ENCODE peak calls at places on chromosomes 1 and 21, in seven cellular contexts. N is brain microvascular endothelial cell, E is MCF 10A, V is lower leg skin, K is H9, I is GM12865, B is mesothelial cell of epicardium. F is an unnamed sample.

GRCh38 chr1:56404561-56405030 is 174.8 kb downstream of the PLPP3 start:
- DNase-seq in N (no peak), E (no peak), V (no peak), K (no peak), I (no peak), B (no peak), F (no peak)

GRCh38 chr1:81186271-81186670 is 614.5 kb upstream of the ADGRL2 start:
- DNase-seq in N (no peak), E (peak), V (no peak), K (no peak), I (no peak), B (no peak), F (no peak)

GRCh38 chr1:2976180-2976562 is 45.1 kb upstream of the ACTRT2 start:
- DNase-seq in N (no peak), E (no peak), V (peak), K (peak), I (no peak), B (no peak), F (peak)

GRCh38 chr1:174433451-174433850 is 14.3 kb upstream of the GPR52 start:
- DNase-seq in N (peak), E (peak), V (no peak), K (no peak), I (no peak), B (no peak), F (no peak)

GRCh38 chr1:58782308-58783089 is 1.3 kb downstream of the JUN start:
- DNase-seq in N (no peak), E (no peak), V (peak), K (peak), I (peak), B (peak), F (peak)

GRCh38 chr1:179767177-179767581 is 24.1 kb downstream of the FAM163A start:
- DNase-seq in N (no peak), E (no peak), V (peak), K (no peak), I (no peak), B (no peak), F (no peak)

GRCh38 chr1:94851571-94851970 is 31.4 kb downstream of the SLC44A3 start:
- DNase-seq in N (no peak), E (no peak), V (no peak), K (no peak), I (no peak), B (no peak), F (no peak)

GRCh38 chr1:198741744-198742143 is 102.9 kb downstream of the PTPRC start:
- DNase-seq in N (peak), E (peak), V (no peak), K (peak), I (no peak), B (no peak), F (no peak)

GRCh38 chr1:56456426-56457101 is 122.8 kb downstream of the PLPP3 start:
- DNase-seq in N (peak), E (peak), V (no peak), K (no peak), I (no peak), B (no peak), F (no peak)

GRCh38 chr21:31612889-31613785 is 46.4 kb upstream of the SOD1 start:
- DNase-seq in N (peak), E (no peak), V (no peak), K (no peak), I (no peak), B (no peak), F (no peak)

GRCh38 chr1:59230622-59231021 is 66.3 kb upstream of the FGGY start:
- DNase-seq in N (no peak), E (no peak), V (no peak), K (no peak), I (no peak), B (no peak), F (no peak)

GRCh38 chr1:175548774-175549173 is 194.6 kb downstream of the TNR start:
- DNase-seq in N (no peak), E (peak), V (no peak), K (no peak), I (no peak), B (no peak), F (no peak)

GRCh38 chr21:26653431-26653830 is 80.3 kb upstream of the CYYR1 start:
- DNase-seq in N (no peak), E (no peak), V (no peak), K (no peak), I (no peak), B (no peak), F (no peak)

GRCh38 chr1:168372857-168373520 is 92.3 kb downstream of the TBX19 start:
- DNase-seq in N (no peak), E (no peak), V (no peak), K (no peak), I (no peak), B (no peak), F (no peak)

GRCh38 chr1:4107291-4107690 is 207.2 kb upstream of the C1orf174 start:
- DNase-seq in N (no peak), E (no peak), V (no peak), K (no peak), I (no peak), B (no peak), F (no peak)

GRCh38 chr1:168774241-168774640 is 45.2 kb upstream of the DPT start:
- DNase-seq in N (no peak), E (peak), V (no peak), K (no peak), I (no peak), B (no peak), F (no peak)

GRCh38 chr1:147651466-147651865 is 18.9 kb downstream of the ACP6 start:
- DNase-seq in N (no peak), E (no peak), V (no peak), K (no peak), I (no peak), B (no peak), F (no peak)

GRCh38 chr1:246078126-246078887 is 428.8 kb downstream of the SMYD3 start:
- DNase-seq in N (no peak), E (no peak), V (no peak), K (no peak), I (no peak), B (no peak), F (no peak)

GRCh38 chr1:54273092-54273836 is 73.3 kb downstream of the MRPL37 start:
- DNase-seq in N (peak), E (no peak), V (peak), K (peak), I (peak), B (peak), F (peak)

GRCh38 chr1:209831615-209832014 is 3.8 kb downstream of the UTP25 start:
- DNase-seq in N (peak), E (no peak), V (no peak), K (no peak), I (no peak), B (no peak), F (no peak)

GRCh38 chr1:196380311-196380710 is 227.9 kb downstream of the KCNT2 start:
- DNase-seq in N (no peak), E (no peak), V (no peak), K (no peak), I (no peak), B (no peak), F (no peak)

GRCh38 chr21:43374228-43374885 is 52.6 kb downstream of the SIK1 start:
- DNase-seq in N (no peak), E (no peak), V (peak), K (no peak), I (no peak), B (no peak), F (no peak)

GRCh38 chr1:75725861-75726361 is 1.4 kb downstream of the ACADM start:
- DNase-seq in N (no peak), E (peak), V (no peak), K (no peak), I (peak), B (no peak), F (no peak)

GRCh38 chr1:231337043-231337471 is 595 bp downstream of the EXOC8 start:
- DNase-seq in N (no peak), E (no peak), V (no peak), K (no peak), I (no peak), B (peak), F (no peak)

GRCh38 chr1:193558491-193559028 is 372.1 kb upstream of the B3GALT2 start:
- DNase-seq in N (peak), E (peak), V (no peak), K (no peak), I (no peak), B (no peak), F (no peak)

GRCh38 chr1:165858928-165859845 is 31.8 kb downstream of the UCK2 start:
- DNase-seq in N (no peak), E (no peak), V (no peak), K (no peak), I (no peak), B (no peak), F (no peak)

GRCh38 chr1:92951141-92951582 is 10.1 kb downstream of the DIPK1A start:
- DNase-seq in N (peak), E (peak), V (no peak), K (no peak), I (peak), B (no peak), F (no peak)
- TF ChIP-seq CTCF in N (no peak), E (no peak), V (no peak), K (no peak), I (no peak), B (no peak), F (no peak)

DNA sequence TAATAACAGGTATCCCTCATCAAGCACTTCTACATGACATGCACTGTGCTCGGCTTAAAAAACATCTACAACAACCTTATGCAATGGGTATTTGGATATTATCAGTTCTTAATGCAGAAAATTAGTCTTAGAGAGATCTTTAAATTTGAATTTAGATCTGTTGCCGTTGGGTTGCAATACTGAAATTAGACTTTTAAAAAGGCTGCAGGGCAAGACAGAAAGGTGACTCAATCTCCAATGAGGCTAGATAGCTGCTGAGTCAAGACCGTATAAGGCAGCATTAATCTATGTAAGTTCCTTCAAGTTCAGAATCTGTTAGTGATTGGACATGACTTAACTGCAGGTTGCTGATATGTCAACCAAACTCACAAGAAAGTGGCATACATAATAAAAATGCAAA is 37.3 kb downstream of the OLFM3 start:
- DNase-seq in N (no peak), E (peak), V (no peak), K (no peak), I (no peak), B (no peak), F (no peak)
- TF ChIP-seq CTCF in N (no peak), E (no peak), V (no peak), K (no peak), I (no peak), B (no peak), F (no peak)

DNA sequence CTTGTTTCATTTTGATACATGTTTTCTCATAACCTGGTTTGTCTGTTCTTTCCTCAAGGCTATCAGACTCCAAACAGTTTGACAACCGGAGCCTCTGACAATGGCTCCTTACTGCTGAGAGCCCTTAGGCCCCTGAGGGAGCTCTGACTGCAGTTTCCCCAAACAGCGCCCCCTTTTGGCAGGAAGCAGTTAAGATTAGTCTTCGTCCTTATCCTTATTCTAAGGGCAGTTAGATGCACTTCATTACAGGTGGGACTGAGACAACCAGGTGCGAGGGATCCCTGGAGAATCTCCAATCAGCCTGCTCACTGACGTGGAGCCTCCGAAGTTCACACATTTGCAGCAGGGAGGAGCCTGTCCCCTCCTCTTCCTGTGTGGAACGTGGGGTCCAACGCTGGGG is 393.1 kb downstream of the BRINP3 start:
- DNase-seq in N (no peak), E (no peak), V (peak), K (peak), I (peak), B (no peak), F (no peak)
- TF ChIP-seq CTCF in N (peak), E (peak), V (no peak), K (peak), I (peak), B (peak), F (no peak)

DNA sequence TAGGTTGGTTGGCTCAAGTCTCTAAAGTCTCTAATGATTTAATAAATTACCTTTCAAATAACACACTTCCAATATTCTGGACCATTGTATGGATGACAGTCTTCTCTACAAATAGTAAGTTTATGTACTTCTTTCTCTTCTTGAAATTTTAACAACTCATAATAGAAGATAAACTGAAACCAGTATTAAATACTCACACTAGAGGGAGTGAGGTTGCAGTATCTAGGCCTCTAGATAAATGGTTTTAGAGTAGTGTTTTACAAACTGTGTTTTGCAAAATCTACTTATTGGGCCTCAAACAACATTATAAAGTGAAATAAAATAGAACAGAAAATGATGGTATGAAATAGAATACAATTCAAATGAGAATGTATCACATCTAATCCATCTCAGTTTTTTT is 479.9 kb upstream of the BRINP3 start:
- DNase-seq in N (no peak), E (peak), V (no peak), K (no peak), I (no peak), B (no peak), F (no peak)
- TF ChIP-seq CTCF in N (no peak), E (peak), V (no peak), K (no peak), I (no peak), B (no peak), F (peak)